ENCODE peak calls at places on chromosome 18, in five cellular contexts. E, W, S, C and T are unnamed samples.

GRCh38 chr18:68796936-68797690 is 767 bp upstream of the CCDC102B start:
- DNase-seq in E (no peak), W (peak; percentile 85), S (peak; percentile 28), C (no peak), T (no peak)

GRCh38 chr18:28176933-28177827 is at the start of gene CDH2:
- DNase-seq in E (no peak), W (peak; percentile 83), S (peak; percentile 87), C (no peak), T (no peak)

GRCh38 chr18:50138181-50139064 is 56.5 kb downstream of the MYO5B start:
- DNase-seq in E (no peak), W (no peak), S (no peak), C (no peak), T (no peak)

GRCh38 chr18:49111191-49111988 is 160.6 kb upstream of the SMAD7 start:
- DNase-seq in E (no peak), W (peak; percentile 49), S (no peak), C (no peak), T (no peak)

GRCh38 chr18:55402731-55403405 is 185.1 kb downstream of the TCF4 start:
- DNase-seq in E (no peak), W (no peak), S (no peak), C (no peak), T (no peak)

GRCh38 chr18:76462326-76462694 is 32.7 kb downstream of the ZNF516 start:
- DNase-seq in E (no peak), W (no peak), S (no peak), C (no peak), T (no peak)

GRCh38 chr18:58861353-58861752 is 3.3 kb upstream of the ZNF532 start:
- DNase-seq in E (no peak), W (no peak), S (no peak), C (no peak), T (no peak)

GRCh38 chr18:62839874-62840713 is 124.8 kb downstream of the PHLPP1 start:
- DNase-seq in E (no peak), W (no peak), S (no peak), C (no peak), T (no peak)

GRCh38 chr18:11850821-11851155 is 425 bp upstream of the CHMP1B start:
- DNase-seq in E (no peak), W (peak; percentile 65), S (peak; percentile 56), C (no peak), T (no peak)

GRCh38 chr18:25875574-25875973 is 214.8 kb downstream of the SS18 start:
- DNase-seq in E (no peak), W (peak; percentile 70), S (no peak), C (no peak), T (no peak)

GRCh38 chr18:44927127-44927849 is 246.6 kb downstream of the SETBP1 start:
- DNase-seq in E (no peak), W (peak; percentile 55), S (no peak), C (no peak), T (no peak)

GRCh38 chr18:6627621-6628020 is 101.9 kb upstream of the ARHGAP28 start:
- DNase-seq in E (no peak), W (no peak), S (no peak), C (no peak), T (no peak)

GRCh38 chr18:39244242-39244641 is 1678.6 kb upstream of the CELF4 start:
- DNase-seq in E (no peak), W (no peak), S (no peak), C (no peak), T (no peak)

GRCh38 chr18:48992791-48993555 is 42.2 kb upstream of the SMAD7 start:
- DNase-seq in E (no peak), W (no peak), S (no peak), C (no peak), T (no peak)

GRCh38 chr18:74806073-74806472 is 208.4 kb downstream of the ZNF407 start:
- DNase-seq in E (peak; percentile 48), W (no peak), S (no peak), C (no peak), T (peak; percentile 11)

GRCh38 chr18:32542221-32542798 is 71.6 kb upstream of the GAREM1 start:
- DNase-seq in E (no peak), W (no peak), S (no peak), C (no peak), T (no peak)

GRCh38 chr18:3062798-3063563 is 50.0 kb upstream of the LPIN2 start:
- DNase-seq in E (peak; percentile 79), W (peak; percentile 22), S (peak; percentile 31), C (no peak), T (peak; percentile 75)

GRCh38 chr18:35953688-35954087 is 18.8 kb upstream of the RMP24 start:
- DNase-seq in E (no peak), W (no peak), S (no peak), C (no peak), T (no peak)

GRCh38 chr18:73461780-73462059 is 593.9 kb upstream of the NETO1 start:
- DNase-seq in E (no peak), W (peak; percentile 15), S (no peak), C (no peak), T (no peak)

GRCh38 chr18:24868760-24869237 is 408.4 kb downstream of the HRH4 start:
- DNase-seq in E (no peak), W (peak; percentile 25), S (peak; percentile 51), C (no peak), T (no peak)

GRCh38 chr18:47912794-47913594 is 17.5 kb downstream of the SMAD2 start:
- DNase-seq in E (no peak), W (no peak), S (no peak), C (no peak), T (no peak)

GRCh38 chr18:56501896-56502295 is 136.5 kb downstream of the TXNL1 start:
- DNase-seq in E (no peak), W (no peak), S (no peak), C (no peak), T (no peak)

GRCh38 chr18:31490838-31491237 is 7.1 kb upstream of the DSG2 start:
- DNase-seq in E (no peak), W (no peak), S (no peak), C (no peak), T (no peak)

GRCh38 chr18:58955738-58956137 is 91.1 kb downstream of the ZNF532 start:
- DNase-seq in E (no peak), W (no peak), S (no peak), C (no peak), T (no peak)

GRCh38 chr18:34592961-34593382 is 117.1 kb upstream of the DTNA start:
- DNase-seq in E (peak; percentile 9), W (peak; percentile 34), S (peak; percentile 37), C (no peak), T (peak; percentile 2)

GRCh38 chr18:3323900-3324299 is 62.0 kb downstream of the MYL12B start:
- DNase-seq in E (no peak), W (peak; percentile 46), S (no peak), C (peak; percentile 46), T (no peak)

GRCh38 chr18:67513285-67513684 is 3.2 kb downstream of the DSEL start:
- DNase-seq in E (no peak), W (peak; percentile 23), S (no peak), C (no peak), T (no peak)